ENCODE peak calls at places on chromosome 6, in nine cellular contexts. N is transverse colon, Z is heart left ventricle, E is breast epithelium, M is right lobe of liver, B is ovary, K is prostate gland, V is K562, C is Peyer's patch. U is an unnamed sample.

GRCh38 chr6:70404658-70405057 is 8.7 kb upstream of the FAM135A start:
- DNase-seq in N (no peak), E (no peak), B (no peak), C (no peak), M (no peak), V (no peak), K (no peak), Z (no peak), U (no peak)

GRCh38 chr6:116969211-116969863 is 92.3 kb downstream of the RFX6 start:
- DNase-seq in K (peak; percentile 41), E (no peak), M (peak; percentile 45), N (peak; percentile 14), C (no peak), B (no peak), V (peak; percentile 26), Z (no peak), U (no peak)

GRCh38 chr6:2875840-2876207 is 27.3 kb downstream of the SERPINB9 start:
- DNase-seq in C (peak; percentile 75), K (no peak), B (peak; percentile 58), E (no peak), N (peak; percentile 59), M (peak; percentile 63), Z (peak; percentile 45), V (no peak), U (peak; percentile 94)

GRCh38 chr6:35417979-35418661 is 34.0 kb upstream of the FANCE start:
- DNase-seq in M (peak; percentile 95), V (no peak), N (peak; percentile 64), E (no peak), B (no peak), K (no peak), Z (no peak), C (no peak), U (no peak)

GRCh38 chr6:158879180-158879579 is 60.0 kb upstream of the EZR start:
- DNase-seq in B (no peak), K (no peak), C (no peak), Z (no peak), M (no peak), E (no peak), N (no peak), V (no peak), U (no peak)

GRCh38 chr6:169533656-169534421 is 168.0 kb downstream of the WDR27 start:
- DNase-seq in C (no peak), K (no peak), B (no peak), M (no peak), V (no peak), E (no peak), Z (no peak), N (no peak), U (no peak)

GRCh38 chr6:134873500-134874388 is 76.2 kb downstream of the ALDH8A1 start:
- DNase-seq in Z (no peak), K (no peak), V (no peak), C (peak; percentile 36), B (no peak), N (peak; percentile 26), E (no peak), M (peak; percentile 54), U (no peak)

GRCh38 chr6:27288136-27289044 is 23.7 kb downstream of the POM121L2 start:
- DNase-seq in E (no peak), B (no peak), M (no peak), K (no peak), Z (no peak), V (peak; percentile 28), C (no peak), N (no peak), U (no peak)

GRCh38 chr6:111086685-111087084 is 618 bp upstream of the SLC16A10 start:
- DNase-seq in K (no peak), V (no peak), C (no peak), B (no peak), M (no peak), N (no peak), E (no peak), Z (no peak), U (no peak)

GRCh38 chr6:142306736-142307135 is 4.9 kb downstream of the ADGRG6 start:
- DNase-seq in B (no peak), Z (no peak), M (no peak), K (no peak), E (no peak), N (no peak), V (no peak), C (no peak), U (no peak)

GRCh38 chr6:8059129-8059528 is 5.1 kb downstream of the BLOC1S5 start:
- DNase-seq in C (no peak), E (no peak), Z (no peak), V (no peak), N (no peak), M (no peak), B (no peak), K (no peak), U (no peak)

GRCh38 chr6:5998741-5999687 is 7.7 kb downstream of the NRN1 start:
- DNase-seq in K (no peak), Z (peak; percentile 59), C (no peak), M (peak; percentile 50), B (no peak), E (no peak), V (no peak), N (no peak), U (peak; percentile 76)

GRCh38 chr6:134663356-134663755 is 286.5 kb downstream of the ALDH8A1 start:
- DNase-seq in M (no peak), K (no peak), Z (no peak), N (no peak), C (no peak), B (no peak), V (no peak), E (no peak), U (no peak)

GRCh38 chr6:64591682-64592081 is 956.1 kb downstream of the PHF3 start:
- DNase-seq in K (no peak), E (no peak), Z (no peak), V (no peak), N (no peak), C (no peak), M (no peak), B (no peak), U (no peak)

GRCh38 chr6:122297010-122297409 is 102.4 kb upstream of the HSF2 start:
- DNase-seq in K (no peak), Z (no peak), N (no peak), E (no peak), B (no peak), M (no peak), V (no peak), C (no peak), U (no peak)

GRCh38 chr6:168160506-168161370 is 81.7 kb upstream of the FRMD1 start:
- DNase-seq in K (no peak), M (no peak), B (no peak), Z (no peak), C (no peak), E (no peak), N (no peak), V (no peak), U (no peak)

GRCh38 chr6:170279977-170280688 is 10.7 kb downstream of the DLL1 start:
- DNase-seq in M (no peak), E (no peak), Z (peak; percentile 74), K (no peak), B (peak; percentile 77), C (peak; percentile 60), V (no peak), N (peak; percentile 82), U (peak; percentile 93)

GRCh38 chr6:169908403-169908933 is 157.0 kb downstream of the ERMARD start:
- DNase-seq in B (no peak), E (no peak), N (no peak), C (no peak), K (no peak), V (no peak), M (no peak), Z (no peak), U (no peak)

GRCh38 chr6:37435373-37435772 is 2.4 kb downstream of the CMTR1 start:
- DNase-seq in C (no peak), E (no peak), N (no peak), K (no peak), M (no peak), Z (no peak), B (no peak), V (no peak), U (no peak)
- H3K4me3 ChIP-seq in C (no peak overlapping the region), E (no peak overlapping the region), N (no peak overlapping the region), K (no peak overlapping the region), M (no peak overlapping the region), Z (no peak overlapping the region), B (no peak overlapping the region), V (no peak overlapping the region), U (no peak overlapping the region)

DNA sequence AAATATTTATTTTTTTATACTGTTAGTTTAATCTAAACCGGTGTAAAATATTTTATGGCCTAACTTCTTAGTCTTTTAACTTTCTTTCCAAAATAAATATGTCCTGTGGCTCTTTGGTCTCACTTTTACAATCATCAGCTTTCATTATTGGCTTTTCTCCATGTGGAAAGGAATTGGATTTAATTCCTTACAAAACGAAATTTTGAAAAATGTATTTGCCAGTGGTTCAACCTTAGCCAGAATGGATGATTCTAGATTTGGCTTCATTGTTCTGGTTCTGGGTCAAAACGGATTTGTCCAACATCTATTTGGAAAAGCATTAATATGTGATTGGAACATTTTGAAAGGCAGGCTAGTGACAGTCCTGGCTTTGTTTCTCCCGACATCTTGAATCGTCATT is 59.3 kb downstream of the TENT5A start:
- DNase-seq in E (no peak), C (no peak), M (no peak), K (no peak), B (no peak), Z (no peak), N (no peak), V (no peak), U (no peak)
- H3K36me3 ChIP-seq in E (no peaks in the 10 kb centered on the region), C (no peaks in the 10 kb centered on the region), M (no peaks in the 10 kb centered on the region), K (no peaks in the 10 kb centered on the region), B (no peaks in the 10 kb centered on the region), Z (no peaks in the 10 kb centered on the region), N (no peaks in the 10 kb centered on the region), V (no peaks in the 10 kb centered on the region), U (no peaks in the 10 kb centered on the region)

DNA sequence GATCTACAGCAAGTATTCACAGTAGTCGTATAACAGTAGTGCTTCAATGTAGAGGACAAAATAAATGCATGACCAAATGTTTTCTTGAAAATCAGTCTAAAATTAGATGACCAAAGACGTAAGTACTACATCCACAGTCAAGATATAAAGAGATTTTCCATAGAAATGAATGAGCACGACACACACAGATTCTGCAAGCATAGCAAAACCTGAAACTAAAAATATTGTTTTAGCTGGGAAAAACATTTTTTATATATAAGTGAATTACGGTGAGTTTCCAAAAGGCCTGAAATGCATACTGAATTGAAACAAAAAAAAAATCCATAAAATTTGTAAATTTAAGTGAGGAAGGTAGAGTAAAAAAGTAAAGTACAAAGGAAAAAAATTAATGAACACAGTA is 167.8 kb upstream of the RUNX2 start:
- DNase-seq in M (no peak), K (no peak), V (no peak), C (no peak), N (no peak), B (no peak), E (no peak), Z (no peak), U (no peak)
- TF ChIP-seq POLR2A in M (no peak), K (no peak), V (no peak), C (no peak), N (no peak), B (no peak), E (no peak), Z (no peak), U (no peak)

DNA sequence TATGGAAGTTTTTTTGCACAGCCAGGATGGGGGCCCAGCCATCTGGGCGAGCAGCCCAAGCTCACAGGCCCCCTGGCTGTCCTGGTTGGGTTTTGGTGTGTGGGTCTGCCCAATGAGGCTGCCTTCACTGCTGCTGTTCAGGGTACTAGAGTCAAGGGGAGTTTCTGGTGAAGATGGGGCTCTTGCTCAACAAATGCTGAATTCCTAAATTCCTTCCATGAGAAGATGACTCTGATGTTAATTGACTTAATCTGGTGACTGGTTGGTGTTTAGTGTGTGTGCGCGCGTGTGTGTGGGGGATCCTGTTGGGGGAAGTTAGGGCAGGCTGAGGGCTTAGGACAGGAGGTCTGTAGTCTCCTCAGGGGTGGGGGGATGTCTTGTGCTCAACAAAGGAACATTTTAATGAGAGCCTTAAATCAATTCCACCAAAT is 1.9 kb downstream of the PTK7 start:
- DNase-seq in E (no peak), C (no peak), N (no peak), M (no peak), B (no peak), V (no peak), K (no peak), Z (no peak), U (no peak)
- H3K4me3 ChIP-seq in E (peak overlapping the region; percentile 88), C (no peak overlapping the region), N (no peak overlapping the region), M (no peak overlapping the region), B (peak overlapping the region; percentile 68), V (no peak overlapping the region), K (peak overlapping the region; percentile 79), Z (no peak overlapping the region), U (no peak overlapping the region)